ENCODE peak calls at places on chromosome 19, in eight cellular contexts. W is CD8-positive, alpha-beta memory T cell; S is skeletal muscle cell; V is RPMI7951; A is stimulated activated CD8-positive, alpha-beta memory T cell treated with anti-CD3 and anti-CD28 coated beads, Interleukin-2, amount 100 ng/mL, for 1 hour; F is non-pigmented ciliary epithelial cell; N is neuronal stem cell; U is NT2/D1. X is an unnamed sample.

GRCh38 chr19:46634045-46634655 is 1.9 kb downstream of the GNG8 start:
- DNase-seq in V (peak), A (peak), F (peak), S (peak), N (peak), U (peak), W (peak), X (peak)

GRCh38 chr19:1977116-1977515 is 36.1 kb downstream of the CSNK1G2 start:
- DNase-seq in N (no peak), W (no peak), A (no peak), F (no peak), U (no peak), S (no peak), V (no peak), X (no peak)

GRCh38 chr19:9673912-9674668 is 810 bp downstream of the ZNF562 start:
- DNase-seq in U (no peak), S (no peak), F (no peak), N (no peak), W (no peak), A (no peak), V (peak), X (no peak)

GRCh38 chr19:4094761-4095487 is 28.2 kb upstream of the ZBTB7A start:
- DNase-seq in V (no peak), A (no peak), U (no peak), N (no peak), S (no peak), W (no peak), F (no peak), X (no peak)

GRCh38 chr19:22784051-22784450 is at the start of gene ZNF99:
- DNase-seq in U (peak), S (no peak), N (no peak), W (no peak), V (peak), F (no peak), A (no peak), X (peak)

GRCh38 chr19:19752760-19753403 is 20.0 kb upstream of the ZNF14 start:
- DNase-seq in U (no peak), V (no peak), W (no peak), A (no peak), N (no peak), S (no peak), F (no peak), X (no peak)

GRCh38 chr19:19661675-19662251 is 1.7 kb downstream of the ATP13A1 start:
- DNase-seq in W (peak), S (no peak), F (no peak), V (no peak), N (no peak), U (no peak), A (no peak), X (no peak)

GRCh38 chr19:48341006-48341405 is 15.7 kb downstream of the EMP3 start:
- DNase-seq in S (no peak), U (no peak), A (no peak), F (no peak), W (no peak), N (no peak), V (no peak), X (no peak)

GRCh38 chr19:34888091-34888490 is 38.6 kb upstream of the ZNF30 start:
- DNase-seq in F (no peak), W (no peak), S (no peak), N (no peak), U (no peak), V (no peak), A (no peak), X (no peak)

GRCh38 chr19:55146648-55147218 is 2.3 kb downstream of the TNNT1 start:
- DNase-seq in S (no peak), F (no peak), W (no peak), V (peak), N (no peak), U (peak), A (no peak), X (no peak)

GRCh38 chr19:13176345-13176744 is 26.1 kb downstream of the IER2 start:
- DNase-seq in V (no peak), S (no peak), N (no peak), A (no peak), U (no peak), W (no peak), F (no peak), X (no peak)

GRCh38 chr19:6632002-6632621 is 37.8 kb downstream of the TNFSF14 start:
- DNase-seq in W (peak), A (peak), U (peak), F (peak), V (peak), N (peak), S (no peak), X (peak)

GRCh38 chr19:35673121-35673804 is 6.9 kb downstream of the UPK1A start:
- DNase-seq in V (peak), S (no peak), A (no peak), F (peak), N (no peak), U (no peak), W (peak), X (no peak)

GRCh38 chr19:32416749-32417469 is 11.3 kb downstream of the DPY19L3 start:
- DNase-seq in W (no peak), A (no peak), S (no peak), N (no peak), F (no peak), V (peak), U (peak), X (no peak)

GRCh38 chr19:11047856-11048255 is 41.4 kb upstream of the LDLR start:
- DNase-seq in U (no peak), W (no peak), S (no peak), A (no peak), F (no peak), N (no peak), V (no peak), X (no peak)

GRCh38 chr19:30393729-30394480 is 21.7 kb downstream of the ZNF536 start:
- DNase-seq in V (peak), A (no peak), N (no peak), U (no peak), W (no peak), F (no peak), S (no peak), X (no peak)

GRCh38 chr19:17687141-17687856 is 855 bp downstream of the UNC13A start:
- DNase-seq in N (no peak), A (no peak), F (no peak), U (no peak), V (no peak), W (no peak), S (no peak), X (no peak)

GRCh38 chr19:3499738-3500428 is 591 bp downstream of the DOHH start:
- DNase-seq in S (no peak), F (no peak), A (no peak), W (no peak), N (no peak), V (no peak), U (no peak), X (no peak)

GRCh38 chr19:50925734-50926133 is 14.5 kb upstream of the KLK4 start:
- DNase-seq in W (no peak), U (no peak), S (no peak), N (no peak), A (no peak), V (no peak), F (no peak), X (no peak)